ENCODE peak calls at places on chromosomes 16 and 17, in eight cellular contexts. A is kidney, K is ovary, O is psoas muscle, Q is right lobe of liver, I is adrenal gland, T is OCI-LY7, H is endodermal cell. S is an unnamed sample.

GRCh38 chr16:15493416-15494181 is 59.2 kb downstream of the BMERB1 start:
- DNase-seq in I (no peak), T (no peak), K (no peak), Q (no peak), A (no peak), O (no peak), H (no peak), S (no peak)

GRCh38 chr16:88973007-88973410 is 4.0 kb downstream of the CBFA2T3 start:
- DNase-seq in T (no peak), Q (no peak), O (no peak), I (no peak), K (no peak), A (no peak), H (peak; percentile 75), S (no peak)

GRCh38 chr16:89412811-89413210 is 77.5 kb downstream of the ANKRD11 start:
- DNase-seq in T (no peak), H (no peak), K (no peak), O (no peak), I (no peak), Q (peak; percentile 55), A (no peak), S (no peak)

GRCh38 chr16:31507929-31508705 is at the start of gene RUSF1:
- DNase-seq in T (peak; percentile 83), K (peak; percentile 91), O (peak; percentile 96), A (peak; percentile 97), Q (peak; percentile 93), I (peak; percentile 92), H (peak; percentile 97), S (peak; percentile 95)

GRCh38 chr17:3828151-3828851 is 17.7 kb downstream of the NCBP3 start:
- DNase-seq in I (no peak), K (no peak), A (no peak), T (no peak), H (no peak), O (no peak), Q (no peak), S (no peak)

GRCh38 chr16:27202923-27203428 is 350 bp upstream of the KDM8 start:
- DNase-seq in I (no peak), H (no peak), A (no peak), O (no peak), T (no peak), Q (no peak), K (no peak), S (no peak)

GRCh38 chr17:57918017-57918895 is 37.0 kb downstream of the CUEDC1 start:
- DNase-seq in I (no peak), A (no peak), O (no peak), Q (no peak), T (no peak), K (no peak), H (peak; percentile 73), S (no peak)

GRCh38 chr17:30234954-30235353 is 543 bp downstream of the SLC6A4 start:
- DNase-seq in I (no peak), H (no peak), K (no peak), A (no peak), Q (no peak), O (no peak), T (no peak), S (no peak)

GRCh38 chr17:17203173-17203730 is 2.9 kb downstream of the PLD6 start:
- DNase-seq in I (no peak), Q (no peak), A (no peak), O (no peak), K (no peak), T (no peak), H (no peak), S (no peak)

GRCh38 chr16:74776926-74777325 is 2.3 kb upstream of the FA2H start:
- DNase-seq in I (no peak), T (no peak), K (no peak), H (no peak), O (no peak), Q (no peak), A (no peak), S (no peak)

GRCh38 chr17:28001149-28001548 is 41.3 kb upstream of the NLK start:
- DNase-seq in K (no peak), Q (no peak), A (no peak), H (no peak), T (no peak), O (no peak), I (no peak), S (no peak)

GRCh38 chr17:79809530-79810137 is 12.8 kb upstream of the CBX8 start:
- DNase-seq in H (peak; percentile 79), A (peak; percentile 82), I (no peak), Q (no peak), O (no peak), T (no peak), K (no peak), S (no peak)

GRCh38 chr17:39551879-39552278 is 55.8 kb downstream of the NEUROD2 start:
- DNase-seq in O (no peak), Q (no peak), K (no peak), A (no peak), T (no peak), I (peak; percentile 9), H (no peak), S (no peak)

DNA sequence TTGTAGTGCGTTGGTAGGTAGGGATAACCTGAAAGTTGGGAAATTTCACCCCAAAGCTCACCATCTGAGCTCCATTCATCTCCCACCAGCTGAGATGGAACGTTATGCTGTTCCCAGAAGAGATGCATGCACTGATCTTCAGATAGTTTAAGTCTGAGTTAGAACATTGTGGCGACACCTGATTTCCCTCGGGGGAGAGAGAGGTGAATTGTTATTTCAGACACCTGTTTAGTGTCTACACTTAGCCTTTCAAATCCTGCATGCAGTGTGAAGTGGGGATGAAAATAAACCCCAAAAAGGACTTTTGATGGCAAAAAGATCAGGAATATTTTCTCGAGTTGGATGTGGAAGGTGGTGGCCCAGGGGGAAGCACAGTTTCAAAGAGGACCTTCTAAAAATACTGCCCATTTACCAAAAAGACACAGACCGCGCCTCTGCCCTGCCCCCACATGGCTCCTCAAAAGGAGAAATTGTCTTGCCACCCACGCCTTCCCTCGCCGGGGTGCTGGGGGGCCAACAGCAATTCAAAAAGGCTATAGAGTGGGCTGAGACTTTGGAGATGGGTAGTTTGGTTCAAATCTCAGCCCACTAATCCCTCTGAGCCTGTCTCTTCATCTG is 11.4 kb downstream of the CIITA start:
- DNase-seq in O (no peak), A (no peak), Q (no peak), T (peak; percentile 80), K (no peak), I (no peak), H (no peak), S (peak; percentile 65)
- H3K27ac ChIP-seq in O (no peak overlapping the region), A (no peak overlapping the region), Q (no peak overlapping the region), T (peak overlapping the region; percentile 91), K (no peak overlapping the region), I (no peak overlapping the region), H (no peak overlapping the region), S (no peak overlapping the region)

GRCh38 chr16:679808-680624 is at the start of gene STUB1:
- DNase-seq in A (peak; percentile 97), I (peak; percentile 92), O (peak; percentile 94), T (peak; percentile 91), Q (peak; percentile 94), K (peak; percentile 94), H (peak; percentile 99), S (peak; percentile 90)

GRCh38 chr16:682493-683395 is 1.4 kb downstream of the JMJD8 start:
- DNase-seq in I (no peak), K (no peak), O (no peak), A (no peak), Q (no peak), T (no peak), H (no peak), S (no peak)

GRCh38 chr16:681746-682427 is 1.7 kb downstream of the STUB1 start:
- DNase-seq in A (no peak), Q (no peak), I (no peak), T (no peak), H (no peak), O (no peak), K (peak; percentile 75), S (no peak)

GRCh38 chr16:680625-680945 is 375 bp downstream of the STUB1 start:
- DNase-seq in T (no peak), A (no peak), Q (no peak), H (peak; percentile 63), K (no peak), I (no peak), O (no peak), S (no peak)

GRCh38 chr16:680967-681745 is 946 bp downstream of the STUB1 start:
- DNase-seq in K (peak; percentile 74), H (peak; percentile 73), I (peak; percentile 86), T (peak; percentile 58), O (peak; percentile 89), A (no peak), Q (no peak), S (peak; percentile 68)
- TF ChIP-seq CTCF in K (no peak), H (peak; percentile 21), I (no peak), T (peak; percentile 47), O (no peak), A (no peak), Q (no peak), S (no peak)

GRCh38 chr16:14072360-14072759 is 1.2 kb downstream of the MRTFB start:
- DNase-seq in I (no peak), A (no peak), Q (no peak), T (no peak), O (no peak), K (no peak), H (no peak), S (no peak)
- H3K4me3 ChIP-seq in I (peak overlapping the region; percentile 93), A (peak overlapping the region; percentile 70), Q (peak overlapping the region; percentile 82), T (peak overlapping the region; percentile 99), O (peak overlapping the region; percentile 79), K (no peak overlapping the region), H (peak overlapping the region; percentile 87), S (peak overlapping the region; percentile 89)

GRCh38 chr17:5587431-5588032 is 3.2 kb upstream of the NLRP1 start:
- DNase-seq in I (peak; percentile 59), Q (no peak), O (no peak), T (peak; percentile 83), K (peak; percentile 34), H (peak; percentile 76), A (no peak), S (no peak)

GRCh38 chr17:5584383-5584951 is at the start of gene NLRP1:
- DNase-seq in T (peak; percentile 96), I (peak; percentile 78), Q (peak; percentile 81), O (peak; percentile 93), K (peak; percentile 63), H (peak; percentile 88), A (peak; percentile 92), S (peak; percentile 94)

GRCh38 chr17:5583426-5584382 is 605 bp downstream of the NLRP1 start:
- DNase-seq in A (no peak), H (peak; percentile 46), K (peak; percentile 34), O (peak; percentile 58), I (no peak), Q (no peak), T (no peak), S (peak; percentile 54)

GRCh38 chr17:5584971-5585794 is 874 bp upstream of the NLRP1 start:
- DNase-seq in T (no peak), A (no peak), I (no peak), O (no peak), K (no peak), Q (no peak), H (no peak), S (peak; percentile 69)

DNA sequence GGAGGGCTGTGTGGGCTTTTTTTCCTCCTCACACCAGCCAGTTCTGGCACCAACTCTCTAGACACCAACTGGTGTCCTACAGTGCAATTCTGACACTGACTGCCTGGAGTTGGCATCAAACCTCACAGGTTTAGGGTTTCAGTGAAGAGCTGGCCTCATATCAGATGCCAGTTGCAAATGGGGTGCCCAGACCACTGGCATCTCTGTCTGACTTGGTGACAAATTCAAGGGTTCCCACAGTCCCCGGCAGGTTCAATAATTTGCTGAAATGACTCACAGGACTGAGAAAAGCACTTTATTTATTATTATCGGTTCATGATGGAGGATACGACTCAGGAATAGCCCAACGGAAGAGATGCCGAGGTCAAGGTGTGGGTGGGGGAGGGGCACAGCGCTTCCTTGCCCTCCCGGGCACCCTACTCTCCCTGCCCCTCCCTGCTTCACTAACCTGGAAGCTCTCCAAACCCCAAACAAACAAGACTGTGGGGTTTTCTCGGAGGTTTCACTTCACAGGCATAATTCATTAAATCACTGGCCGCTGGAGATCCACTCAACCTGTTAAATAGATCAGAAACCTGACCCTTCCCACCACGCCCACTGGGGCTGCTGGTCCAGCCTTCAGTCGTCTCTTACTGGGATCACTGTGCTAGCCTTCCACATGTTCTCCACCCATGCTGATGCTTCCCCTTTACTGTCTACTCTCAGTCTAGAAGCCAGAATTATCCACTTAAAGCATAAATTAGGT is 1.7 kb upstream of the NLRP1 start:
- DNase-seq in K (no peak), T (no peak), A (no peak), O (no peak), Q (no peak), H (peak; percentile 61), I (no peak), S (no peak)
- H3K27ac ChIP-seq in K (no peak overlapping the region), T (no peak overlapping the region), A (no peak overlapping the region), O (peak overlapping the region; percentile 58), Q (no peak overlapping the region), H (no peak overlapping the region), I (peak overlapping the region; percentile 1), S (peak overlapping the region; percentile 90)

S was measured in lower lobe of right lung.